ENCODE peak calls at places on chromosomes 12 and 14, in nine cellular contexts. G is psoas muscle; O is HCT116; I is left cardiac atrium; F is stimulated activated naive B cell treated with anti-CD40 and anti-IgM and Interleukin-4, amounts not matched to agents 10 μg/mL and 1 μg/mL and 100 μg/mL, for 72 hours; L is gastrocnemius medialis; X is pancreas; N is naive B cell; C is activated B cell treated with CpG ODN at 0.5 μM for 24 hours. A is an unnamed sample.

GRCh38 chr12:49720214-49720613 is 13.0 kb upstream of the FMNL3 start:
- ATAC-seq in F (no peak), N (no peak), C (no peak), L (no peak), G (no peak), X (no peak), O (peak), I (no peak), A (peak)

GRCh38 chr12:65996146-65996545 is 134.4 kb downstream of the LLPH start:
- ATAC-seq in F (no peak), L (no peak), N (no peak), C (no peak), X (no peak), G (no peak), I (no peak), O (no peak), A (no peak)

GRCh38 chr14:61335876-61336275 is 14.5 kb downstream of the PRKCH start:
- ATAC-seq in X (no peak), L (no peak), N (no peak), C (no peak), I (no peak), F (no peak), G (no peak), O (no peak), A (no peak)

GRCh38 chr12:113092478-113093408 is 36.2 kb downstream of the DTX1 start:
- ATAC-seq in X (peak), N (peak), I (peak), C (peak), F (peak), O (peak), L (no peak), G (no peak), A (no peak)

GRCh38 chr14:50800032-50800431 is 30.9 kb downstream of the NIN start:
- ATAC-seq in O (no peak), F (no peak), G (no peak), I (no peak), N (no peak), L (no peak), C (no peak), X (no peak), A (no peak)

GRCh38 chr12:78034025-78034424 is 203.3 kb downstream of the NAV3 start:
- ATAC-seq in C (no peak), N (no peak), L (peak), O (no peak), I (no peak), X (peak), F (no peak), G (no peak), A (no peak)

GRCh38 chr12:64445490-64445889 is 6.4 kb upstream of the TBK1 start:
- ATAC-seq in I (no peak), X (no peak), G (no peak), F (no peak), N (no peak), C (no peak), O (no peak), L (no peak), A (no peak)

GRCh38 chr12:93852067-93852466 is 174.9 kb downstream of the CRADD start:
- ATAC-seq in X (no peak), L (no peak), O (no peak), N (no peak), I (peak), F (no peak), G (peak), C (no peak), A (no peak)

GRCh38 chr14:91509083-91509877 is 830 bp downstream of the PPP4R3A start:
- ATAC-seq in C (peak), G (peak), F (peak), X (peak), L (peak), I (peak), N (peak), O (peak), A (peak)

GRCh38 chr12:76790564-76791552 is 26.9 kb downstream of the ZDHHC17 start:
- ATAC-seq in O (peak), C (no peak), L (no peak), X (peak), N (peak), I (no peak), F (no peak), G (no peak), A (peak)

GRCh38 chr14:63647696-63648410 is 6.2 kb upstream of the WDR89 start:
- ATAC-seq in C (no peak), I (no peak), F (peak), O (no peak), X (no peak), L (no peak), N (no peak), G (no peak), A (no peak)

GRCh38 chr12:19507823-19508222 is 68.5 kb downstream of the AEBP2 start:
- ATAC-seq in I (peak), X (peak), L (no peak), N (no peak), C (no peak), F (no peak), O (no peak), G (no peak), A (peak)

GRCh38 chr12:65200007-65200665 is 30.8 kb downstream of the LEMD3 start:
- ATAC-seq in N (no peak), I (no peak), X (no peak), G (no peak), C (no peak), F (peak), O (no peak), L (no peak), A (no peak)

GRCh38 chr12:130423136-130423535 is 85.4 kb downstream of the PIWIL1 start:
- ATAC-seq in C (no peak), L (no peak), X (no peak), N (no peak), F (no peak), G (no peak), O (no peak), I (no peak), A (no peak)

GRCh38 chr14:105162374-105162979 is 6.1 kb downstream of the JAG2 start:
- ATAC-seq in G (peak), C (no peak), L (no peak), I (peak), O (no peak), X (no peak), N (no peak), F (peak), A (no peak)

GRCh38 chr14:31241450-31242114 is 34.0 kb upstream of the HECTD1 start:
- ATAC-seq in O (no peak), N (no peak), C (no peak), L (no peak), F (no peak), I (peak), G (no peak), X (no peak), A (no peak)

GRCh38 chr12:76548222-76548837 is 11.2 kb downstream of the OSBPL8 start:
- ATAC-seq in I (peak), X (peak), O (no peak), G (no peak), F (no peak), C (no peak), N (no peak), L (no peak), A (peak)

GRCh38 chr12:4118601-4119156 is 154.9 kb upstream of the CCND2 start:
- ATAC-seq in L (no peak), C (peak), O (no peak), X (no peak), G (no peak), I (no peak), N (peak), F (no peak), A (no peak)

GRCh38 chr14:35689000-35689460 is 120.1 kb downstream of the RALGAPA1 start:
- ATAC-seq in C (no peak), I (no peak), G (no peak), X (no peak), N (no peak), O (no peak), F (no peak), L (no peak), A (no peak)

GRCh38 chr14:69355155-69355954 is 42.7 kb downstream of the ERH start:
- ATAC-seq in I (peak), O (no peak), G (peak), X (no peak), C (no peak), N (no peak), F (no peak), L (peak), A (peak)

GRCh38 chr12:2332266-2332665 is 279.5 kb downstream of the CACNA1C start:
- ATAC-seq in F (no peak), N (no peak), L (no peak), X (no peak), C (no peak), I (no peak), G (no peak), O (no peak), A (no peak)

GRCh38 chr14:55126089-55126488 is 3.0 kb upstream of the LGALS3 start:
- ATAC-seq in I (no peak), O (no peak), F (no peak), L (no peak), X (no peak), C (no peak), G (no peak), N (no peak), A (no peak)

GRCh38 chr12:123713398-123714301 is 1.5 kb downstream of the ATP6V0A2 start:
- ATAC-seq in N (no peak), X (peak), F (no peak), L (no peak), O (no peak), I (no peak), G (no peak), C (no peak), A (no peak)

GRCh38 chr12:14007638-14008037 is 26.2 kb upstream of the GRIN2B start:
- ATAC-seq in F (no peak), G (no peak), N (no peak), X (no peak), L (no peak), I (no peak), C (no peak), O (no peak), A (no peak)

GRCh38 chr12:99558113-99558512 is 89.4 kb upstream of the GARIN6 start:
- ATAC-seq in O (no peak), I (no peak), C (no peak), G (no peak), L (no peak), N (no peak), X (no peak), F (no peak), A (no peak)

GRCh38 chr12:131628766-131629448 is 82.0 kb upstream of the SFSWAP start:
- ATAC-seq in X (no peak), N (peak), G (no peak), I (no peak), O (no peak), C (no peak), F (no peak), L (no peak), A (no peak)

GRCh38 chr12:78799679-78800078 is 64.9 kb upstream of the SYT1 start:
- ATAC-seq in L (no peak), I (no peak), C (no peak), O (no peak), N (no peak), G (no peak), X (no peak), F (no peak), A (no peak)

GRCh38 chr14:92531151-92531873 is 17.7 kb downstream of the RIN3 start:
- ATAC-seq in I (peak), N (peak), L (no peak), X (peak), G (peak), F (peak), C (peak), O (no peak), A (no peak)

GRCh38 chr14:81067156-81067555 is 111.7 kb downstream of the TSHR start:
- ATAC-seq in O (no peak), L (no peak), I (no peak), F (no peak), C (no peak), G (no peak), N (no peak), X (no peak), A (no peak)

GRCh38 chr14:31159682-31160296 is 47.8 kb downstream of the HECTD1 start:
- ATAC-seq in C (no peak), N (no peak), F (no peak), G (no peak), O (peak), X (no peak), I (no peak), L (no peak), A (peak)

GRCh38 chr12:121575952-121576615 is 4.7 kb downstream of the KDM2B start:
- ATAC-seq in X (no peak), F (no peak), C (no peak), L (no peak), O (no peak), N (no peak), G (no peak), I (no peak), A (no peak)

GRCh38 chr12:124422142-124422569 is 127.3 kb downstream of the RFLNA start:
- ATAC-seq in F (no peak), O (peak), C (no peak), L (no peak), G (peak), X (peak), N (no peak), I (peak), A (peak)

GRCh38 chr14:53999061-53999488 is 42.5 kb upstream of the BMP4 start:
- ATAC-seq in I (peak), F (no peak), L (no peak), N (no peak), C (no peak), G (no peak), O (peak), X (no peak), A (no peak)

GRCh38 chr12:67067453-67068203 is 201.5 kb upstream of the CAND1 start:
- ATAC-seq in L (no peak), N (no peak), C (no peak), I (peak), O (no peak), G (no peak), X (no peak), F (no peak), A (no peak)

GRCh38 chr12:64496839-64497400 is 45.0 kb downstream of the TBK1 start:
- ATAC-seq in O (no peak), G (no peak), X (no peak), L (no peak), N (no peak), F (no peak), I (no peak), C (no peak), A (no peak)

A was measured in SK-N-SH treated with all-trans-retinoic acid at 6 μM for 48 hours.